ENCODE peak calls at places on chromosomes 6 and 20, in five cellular contexts. One of them, this sample, is unnamed.

GRCh38 chr6:97440590-97441176 is 157.7 kb upstream of the MMS22L start:
- DNase-seq in IMR-90: peak; percentile 12
- DNase-seq in thoracic aorta: no peak
- DNase-seq in hepatocyte: peak; percentile 63
- DNase-seq in A549: peak; percentile 34
- DNase-seq in this sample: no peak

GRCh38 chr6:91659881-91660280 is 1073.0 kb upstream of the MAP3K7 start:
- DNase-seq in IMR-90: no peak
- DNase-seq in thoracic aorta: no peak
- DNase-seq in hepatocyte: no peak
- DNase-seq in A549: no peak
- DNase-seq in this sample: no peak

GRCh38 chr20:24577271-24577909 is 108.0 kb downstream of the SYNDIG1 start:
- DNase-seq in IMR-90: no peak
- DNase-seq in thoracic aorta: no peak
- DNase-seq in hepatocyte: no peak
- DNase-seq in A549: no peak
- DNase-seq in this sample: no peak

GRCh38 chr6:107030151-107030550 is 2.2 kb downstream of the MTRES1 start:
- DNase-seq in IMR-90: peak; percentile 34
- DNase-seq in thoracic aorta: no peak
- DNase-seq in hepatocyte: no peak
- DNase-seq in A549: no peak
- DNase-seq in this sample: no peak

GRCh38 chr6:170238741-170239565 is 51.9 kb downstream of the DLL1 start:
- DNase-seq in IMR-90: no peak
- DNase-seq in thoracic aorta: no peak
- DNase-seq in hepatocyte: no peak
- DNase-seq in A549: no peak
- DNase-seq in this sample: no peak

GRCh38 chr6:41464481-41464880 is 81.7 kb upstream of the FOXP4 start:
- DNase-seq in IMR-90: peak; percentile 58
- DNase-seq in thoracic aorta: no peak
- DNase-seq in hepatocyte: no peak
- DNase-seq in A549: no peak
- DNase-seq in this sample: peak; percentile 93

GRCh38 chr6:39391182-39391581 is 68.7 kb upstream of the KCNK16 start:
- DNase-seq in IMR-90: no peak
- DNase-seq in thoracic aorta: no peak
- DNase-seq in hepatocyte: no peak
- DNase-seq in A549: no peak
- DNase-seq in this sample: no peak

GRCh38 chr20:36847009-36847709 is 28.8 kb upstream of the TLDC2 start:
- DNase-seq in IMR-90: peak; percentile 83
- DNase-seq in thoracic aorta: peak; percentile 59
- DNase-seq in hepatocyte: peak; percentile 74
- DNase-seq in A549: no peak
- DNase-seq in this sample: peak; percentile 81

GRCh38 chr6:47780510-47781356 is 1.1 kb upstream of the OPN5 start:
- DNase-seq in IMR-90: peak; percentile 73
- DNase-seq in thoracic aorta: no peak
- DNase-seq in hepatocyte: peak; percentile 67
- DNase-seq in A549: peak; percentile 57
- DNase-seq in this sample: peak; percentile 36

GRCh38 chr20:57321142-57321541 is 8.5 kb upstream of the SPO11 start:
- DNase-seq in IMR-90: no peak
- DNase-seq in thoracic aorta: no peak
- DNase-seq in hepatocyte: no peak
- DNase-seq in A549: no peak
- DNase-seq in this sample: no peak

GRCh38 chr20:35007413-35007812 is 51.7 kb downstream of the MYH7B start:
- DNase-seq in IMR-90: no peak
- DNase-seq in thoracic aorta: no peak
- DNase-seq in hepatocyte: no peak
- DNase-seq in A549: no peak
- DNase-seq in this sample: peak; percentile 23

GRCh38 chr20:36819662-36820061 is 46.1 kb upstream of the DSN1 start:
- DNase-seq in IMR-90: no peak
- DNase-seq in thoracic aorta: no peak
- DNase-seq in hepatocyte: no peak
- DNase-seq in A549: no peak
- DNase-seq in this sample: no peak

GRCh38 chr6:39378175-39378889 is 55.8 kb upstream of the KCNK16 start:
- DNase-seq in IMR-90: no peak
- DNase-seq in thoracic aorta: no peak
- DNase-seq in hepatocyte: no peak
- DNase-seq in A549: no peak
- DNase-seq in this sample: peak; percentile 36

GRCh38 chr6:14959324-14959885 is 286.5 kb upstream of the JARID2 start:
- DNase-seq in IMR-90: no peak
- DNase-seq in thoracic aorta: no peak
- DNase-seq in hepatocyte: no peak
- DNase-seq in A549: no peak
- DNase-seq in this sample: no peak

GRCh38 chr6:101429291-101429690 is 35.8 kb downstream of the GRIK2 start:
- DNase-seq in IMR-90: peak; percentile 49
- DNase-seq in thoracic aorta: no peak
- DNase-seq in hepatocyte: no peak
- DNase-seq in A549: no peak
- DNase-seq in this sample: no peak

GRCh38 chr6:131532476-131533108 is 40.4 kb upstream of the ARG1 start:
- DNase-seq in IMR-90: peak; percentile 4
- DNase-seq in thoracic aorta: no peak
- DNase-seq in hepatocyte: no peak
- DNase-seq in A549: no peak
- DNase-seq in this sample: peak; percentile 66

GRCh38 chr6:155050311-155050710 is 55.2 kb downstream of the TIAM2 start:
- DNase-seq in IMR-90: peak; percentile 47
- DNase-seq in thoracic aorta: no peak
- DNase-seq in hepatocyte: no peak
- DNase-seq in A549: no peak
- DNase-seq in this sample: no peak

GRCh38 chr6:139448094-139448649 is 73.7 kb upstream of the CITED2 start:
- DNase-seq in IMR-90: peak; percentile 63
- DNase-seq in thoracic aorta: no peak
- DNase-seq in hepatocyte: no peak
- DNase-seq in A549: no peak
- DNase-seq in this sample: no peak

GRCh38 chr6:162481938-162482337 is 245.6 kb downstream of the PRKN start:
- DNase-seq in IMR-90: no peak
- DNase-seq in thoracic aorta: no peak
- DNase-seq in hepatocyte: no peak
- DNase-seq in A549: no peak
- DNase-seq in this sample: no peak

GRCh38 chr6:5115168-5115567 is 30.0 kb downstream of the PPP1R3G start:
- DNase-seq in IMR-90: peak; percentile 31
- DNase-seq in thoracic aorta: no peak
- DNase-seq in hepatocyte: peak; percentile 38
- DNase-seq in A549: peak; percentile 59
- DNase-seq in this sample: no peak

GRCh38 chr6:122775975-122776374 is 3.5 kb upstream of the FABP7 start:
- DNase-seq in IMR-90: no peak
- DNase-seq in thoracic aorta: no peak
- DNase-seq in hepatocyte: no peak
- DNase-seq in A549: no peak
- DNase-seq in this sample: no peak

GRCh38 chr6:122778334-122778733 is 1.2 kb upstream of the FABP7 start:
- DNase-seq in IMR-90: no peak
- DNase-seq in thoracic aorta: no peak
- DNase-seq in hepatocyte: no peak
- DNase-seq in A549: no peak
- DNase-seq in this sample: no peak

GRCh38 chr6:122770835-122771601 is 8.5 kb upstream of the FABP7 start:
- DNase-seq in IMR-90: no peak
- DNase-seq in thoracic aorta: no peak
- DNase-seq in hepatocyte: peak; percentile 20
- DNase-seq in A549: no peak
- DNase-seq in this sample: no peak

DNA sequence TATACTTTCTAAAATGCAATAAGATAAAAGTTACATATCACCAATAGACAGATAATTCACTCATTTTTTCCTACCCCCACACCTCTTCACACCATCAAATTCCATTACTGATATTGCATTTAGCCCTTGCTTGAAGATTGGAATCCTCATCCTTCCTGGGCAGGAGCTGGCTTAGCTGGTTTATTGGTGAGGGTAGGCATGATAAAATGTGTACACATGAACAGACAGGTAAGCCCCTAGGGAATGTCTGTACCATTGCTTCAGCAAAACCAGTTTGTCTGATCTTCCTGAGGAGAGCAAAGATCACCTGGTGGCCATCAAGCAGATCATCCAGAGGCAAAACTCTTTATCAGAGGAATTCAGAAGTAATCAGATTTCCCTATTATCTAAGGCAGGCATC is 6.8 kb upstream of the FABP7 start:
- DNase-seq in IMR-90: no peak
- DNase-seq in thoracic aorta: no peak
- DNase-seq in hepatocyte: peak; percentile 28
- DNase-seq in A549: no peak
- DNase-seq in this sample: no peak
- TF ChIP-seq CTCF in IMR-90: no peak
- TF ChIP-seq CTCF in thoracic aorta: no peak
- TF ChIP-seq CTCF in hepatocyte: no peak
- TF ChIP-seq CTCF in A549: no peak
- TF ChIP-seq CTCF in this sample: no peak

DNA sequence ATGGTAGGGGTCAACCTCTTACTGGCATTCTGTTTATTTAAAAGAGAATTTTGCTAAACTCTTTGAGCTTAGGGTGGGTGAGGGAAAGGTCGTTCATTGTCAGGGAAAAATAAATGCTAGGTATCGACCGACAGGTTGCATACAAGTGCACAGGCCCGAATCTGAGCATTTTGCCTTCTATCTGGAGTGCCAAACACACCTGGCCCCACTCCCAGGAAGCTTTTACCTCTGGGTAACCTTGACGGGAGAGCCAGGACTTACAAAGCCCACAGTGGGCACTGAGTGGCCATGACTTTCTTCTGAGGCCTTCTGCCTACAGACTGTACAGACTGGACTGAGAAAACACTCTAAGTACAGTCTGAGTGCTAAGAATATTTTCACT is 153.0 kb downstream of the NFATC2 start:
- DNase-seq in IMR-90: no peak
- DNase-seq in thoracic aorta: no peak
- DNase-seq in hepatocyte: no peak
- DNase-seq in A549: no peak
- DNase-seq in this sample: no peak
- H3K4me1 ChIP-seq in IMR-90: peaks cover 5% of the 10 kb centered on the region
- H3K4me1 ChIP-seq in thoracic aorta: peaks cover 17% of the 10 kb centered on the region
- H3K4me1 ChIP-seq in hepatocyte: no peaks in the 10 kb centered on the region
- H3K4me1 ChIP-seq in A549: peaks cover 18% of the 10 kb centered on the region
- H3K4me1 ChIP-seq in this sample: peaks cover 23% of the 10 kb centered on the region

GRCh38 chr6:125193208-125193607 is 39.6 kb downstream of the TPD52L1 start:
- DNase-seq in IMR-90: no peak
- DNase-seq in thoracic aorta: no peak
- DNase-seq in hepatocyte: no peak
- DNase-seq in A549: peak; percentile 32
- DNase-seq in this sample: no peak

GRCh38 chr6:125194980-125195379 is 41.4 kb downstream of the TPD52L1 start:
- DNase-seq in IMR-90: no peak
- DNase-seq in thoracic aorta: no peak
- DNase-seq in hepatocyte: no peak
- DNase-seq in A549: no peak
- DNase-seq in this sample: no peak

GRCh38 chr6:125190667-125191066 is 37.1 kb downstream of the TPD52L1 start:
- DNase-seq in IMR-90: no peak
- DNase-seq in thoracic aorta: no peak
- DNase-seq in hepatocyte: no peak
- DNase-seq in A549: no peak
- DNase-seq in this sample: no peak

GRCh38 chr6:125191916-125192609 is 38.5 kb downstream of the TPD52L1 start:
- DNase-seq in IMR-90: peak; percentile 88
- DNase-seq in thoracic aorta: peak; percentile 19
- DNase-seq in hepatocyte: peak; percentile 81
- DNase-seq in A549: peak; percentile 81
- DNase-seq in this sample: peak; percentile 81

DNA sequence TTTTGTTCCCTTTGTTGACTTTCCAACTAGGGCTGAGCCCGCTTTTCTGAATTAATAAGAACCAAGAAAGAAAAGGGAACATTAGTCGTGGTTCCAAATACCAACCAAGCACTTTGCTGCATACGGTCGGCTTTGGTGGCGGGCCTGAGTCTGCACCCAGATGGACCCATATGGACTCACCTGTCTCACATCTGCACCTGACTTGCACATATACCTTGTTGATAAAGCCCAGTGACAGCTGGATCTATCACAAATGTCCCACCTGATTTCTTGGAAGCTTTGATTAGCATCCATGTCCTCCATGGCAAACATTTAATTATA is 39.0 kb downstream of the TPD52L1 start:
- DNase-seq in IMR-90: no peak
- DNase-seq in thoracic aorta: no peak
- DNase-seq in hepatocyte: no peak
- DNase-seq in A549: no peak
- DNase-seq in this sample: no peak
- TF ChIP-seq CTCF in IMR-90: no peak
- TF ChIP-seq CTCF in thoracic aorta: peak; percentile 3
- TF ChIP-seq CTCF in hepatocyte: no peak
- TF ChIP-seq CTCF in A549: no peak
- TF ChIP-seq CTCF in this sample: no peak

DNA sequence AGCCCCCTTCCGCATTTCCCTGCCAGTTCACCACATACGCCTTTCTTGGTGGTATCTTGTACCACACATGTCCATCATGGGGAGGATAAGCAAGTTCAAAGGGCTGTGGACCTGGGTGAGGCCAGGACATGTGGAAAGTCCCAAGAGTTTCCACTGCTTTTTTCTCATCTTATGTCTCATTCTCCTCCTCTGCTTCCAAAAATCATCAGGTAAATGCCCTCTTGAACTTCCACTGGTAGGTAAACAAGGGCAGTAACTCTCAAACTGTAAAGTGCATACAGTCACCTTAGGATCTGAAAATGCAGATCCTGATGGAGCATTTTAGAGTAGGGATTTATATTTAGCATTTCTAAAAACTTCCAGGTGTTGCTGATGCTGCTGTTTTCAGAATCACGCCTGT is 7.9 kb upstream of the SIRT5 start:
- DNase-seq in IMR-90: no peak
- DNase-seq in thoracic aorta: no peak
- DNase-seq in hepatocyte: no peak
- DNase-seq in A549: no peak
- DNase-seq in this sample: no peak
- H3K4me1 ChIP-seq in IMR-90: no peaks in the 10 kb centered on the region
- H3K4me1 ChIP-seq in thoracic aorta: no peaks in the 10 kb centered on the region
- H3K4me1 ChIP-seq in hepatocyte: no peaks in the 10 kb centered on the region
- H3K4me1 ChIP-seq in A549: no peaks in the 10 kb centered on the region
- H3K4me1 ChIP-seq in this sample: no peaks in the 10 kb centered on the region

GRCh38 chr20:38726849-38727601 is 2.7 kb downstream of the SLC32A1 start:
- DNase-seq in IMR-90: no peak
- DNase-seq in thoracic aorta: no peak
- DNase-seq in hepatocyte: no peak
- DNase-seq in A549: no peak
- DNase-seq in this sample: peak; percentile 85
- TF ChIP-seq CTCF in IMR-90: peak; percentile 16
- TF ChIP-seq CTCF in thoracic aorta: no peak
- TF ChIP-seq CTCF in hepatocyte: peak; percentile 23
- TF ChIP-seq CTCF in A549: no peak
- TF ChIP-seq CTCF in this sample: peak; percentile 26